ENCODE peak calls at places on chromosomes 16 and 17, in six cellular contexts. One of them, this sample, is unnamed.

GRCh38 chr17:10073905-10074304 is 124.5 kb downstream of the GAS7 start:
- DNase-seq in left ventricle myocardium inferior: peak
- DNase-seq in sigmoid colon: peak
- DNase-seq in cardiac muscle cell: no peak
- DNase-seq in body of pancreas: no peak
- DNase-seq in aorta: no peak
- DNase-seq in this sample: no peak

GRCh38 chr17:39178516-39178915 is 12.6 kb upstream of the ARL5C start:
- DNase-seq in sigmoid colon: no peak
- DNase-seq in body of pancreas: no peak
- DNase-seq in cardiac muscle cell: no peak
- DNase-seq in left ventricle myocardium inferior: no peak
- DNase-seq in aorta: no peak
- DNase-seq in this sample: no peak

GRCh38 chr16:48950184-48950583 is 331.5 kb downstream of the CBLN1 start:
- DNase-seq in left ventricle myocardium inferior: no peak
- DNase-seq in sigmoid colon: no peak
- DNase-seq in aorta: no peak
- DNase-seq in body of pancreas: no peak
- DNase-seq in cardiac muscle cell: no peak
- DNase-seq in this sample: no peak

GRCh38 chr17:3754458-3755334 is 31.0 kb downstream of the HASPIN start:
- DNase-seq in left ventricle myocardium inferior: no peak
- DNase-seq in cardiac muscle cell: peak
- DNase-seq in sigmoid colon: no peak
- DNase-seq in body of pancreas: peak
- DNase-seq in aorta: no peak
- DNase-seq in this sample: no peak

GRCh38 chr16:22373662-22374310 is 633 bp downstream of the CDR2 start:
- DNase-seq in left ventricle myocardium inferior: peak
- DNase-seq in sigmoid colon: peak
- DNase-seq in aorta: peak
- DNase-seq in body of pancreas: peak
- DNase-seq in cardiac muscle cell: peak
- DNase-seq in this sample: peak

GRCh38 chr16:31471875-31472558 is at the start of gene TGFB1I1:
- DNase-seq in aorta: peak
- DNase-seq in cardiac muscle cell: peak
- DNase-seq in left ventricle myocardium inferior: peak
- DNase-seq in body of pancreas: no peak
- DNase-seq in sigmoid colon: peak
- DNase-seq in this sample: peak

GRCh38 chr16:29784901-29785500 is 5.5 kb upstream of the KIF22 start:
- DNase-seq in sigmoid colon: peak
- DNase-seq in body of pancreas: peak
- DNase-seq in cardiac muscle cell: peak
- DNase-seq in left ventricle myocardium inferior: peak
- DNase-seq in aorta: peak
- DNase-seq in this sample: peak

GRCh38 chr16:67968440-67969285 is at the start of gene SLC12A4:
- DNase-seq in body of pancreas: peak
- DNase-seq in aorta: peak
- DNase-seq in sigmoid colon: peak
- DNase-seq in cardiac muscle cell: peak
- DNase-seq in left ventricle myocardium inferior: peak
- DNase-seq in this sample: peak

GRCh38 chr16:85910854-85911247 is 11.9 kb downstream of the IRF8 start:
- DNase-seq in body of pancreas: no peak
- DNase-seq in sigmoid colon: no peak
- DNase-seq in aorta: no peak
- DNase-seq in cardiac muscle cell: no peak
- DNase-seq in left ventricle myocardium inferior: no peak
- DNase-seq in this sample: no peak

GRCh38 chr16:59878479-59878878 is 1144.4 kb upstream of the GOT2 start:
- DNase-seq in cardiac muscle cell: peak
- DNase-seq in sigmoid colon: no peak
- DNase-seq in aorta: no peak
- DNase-seq in left ventricle myocardium inferior: no peak
- DNase-seq in body of pancreas: no peak
- DNase-seq in this sample: no peak

GRCh38 chr17:45775576-45776011 is 8.5 kb upstream of the CRHR1 start:
- DNase-seq in left ventricle myocardium inferior: peak
- DNase-seq in cardiac muscle cell: no peak
- DNase-seq in sigmoid colon: peak
- DNase-seq in body of pancreas: peak
- DNase-seq in aorta: peak
- DNase-seq in this sample: peak

GRCh38 chr17:353213-353837 is 718 bp upstream of the RPH3AL start:
- DNase-seq in aorta: no peak
- DNase-seq in cardiac muscle cell: no peak
- DNase-seq in sigmoid colon: no peak
- DNase-seq in left ventricle myocardium inferior: no peak
- DNase-seq in body of pancreas: no peak
- DNase-seq in this sample: no peak
- H3K27ac ChIP-seq in aorta: no peak
- H3K27ac ChIP-seq in cardiac muscle cell: peak
- H3K27ac ChIP-seq in sigmoid colon: peak
- H3K27ac ChIP-seq in left ventricle myocardium inferior: peak
- H3K27ac ChIP-seq in body of pancreas: peak
- H3K27ac ChIP-seq in this sample: peak

GRCh38 chr17:48960834-48961515 is 7.4 kb downstream of the GIP start:
- DNase-seq in sigmoid colon: no peak
- DNase-seq in aorta: no peak
- DNase-seq in left ventricle myocardium inferior: no peak
- DNase-seq in cardiac muscle cell: no peak
- DNase-seq in body of pancreas: no peak
- DNase-seq in this sample: no peak
- H3K27ac ChIP-seq in sigmoid colon: no peak
- H3K27ac ChIP-seq in aorta: no peak
- H3K27ac ChIP-seq in left ventricle myocardium inferior: no peak
- H3K27ac ChIP-seq in cardiac muscle cell: peak
- H3K27ac ChIP-seq in body of pancreas: no peak
- H3K27ac ChIP-seq in this sample: no peak

GRCh38 chr17:59361386-59361785 is 29.9 kb downstream of the YPEL2 start:
- DNase-seq in body of pancreas: no peak
- DNase-seq in cardiac muscle cell: no peak
- DNase-seq in sigmoid colon: no peak
- DNase-seq in aorta: no peak
- DNase-seq in left ventricle myocardium inferior: no peak
- DNase-seq in this sample: no peak
- H3K27ac ChIP-seq in body of pancreas: peak
- H3K27ac ChIP-seq in cardiac muscle cell: peak
- H3K27ac ChIP-seq in sigmoid colon: peak
- H3K27ac ChIP-seq in aorta: peak
- H3K27ac ChIP-seq in left ventricle myocardium inferior: peak
- H3K27ac ChIP-seq in this sample: peak

GRCh38 chr16:9055661-9056060 is 35.8 kb upstream of the HAPSTR1 start:
- DNase-seq in sigmoid colon: no peak
- DNase-seq in left ventricle myocardium inferior: no peak
- DNase-seq in body of pancreas: no peak
- DNase-seq in aorta: no peak
- DNase-seq in cardiac muscle cell: no peak
- DNase-seq in this sample: no peak
- H3K27ac ChIP-seq in sigmoid colon: no peak
- H3K27ac ChIP-seq in left ventricle myocardium inferior: no peak
- H3K27ac ChIP-seq in body of pancreas: no peak
- H3K27ac ChIP-seq in aorta: no peak
- H3K27ac ChIP-seq in cardiac muscle cell: no peak
- H3K27ac ChIP-seq in this sample: no peak

GRCh38 chr16:66895697-66895995 is 15.3 kb downstream of the PDP2 start:
- DNase-seq in body of pancreas: no peak
- DNase-seq in aorta: no peak
- DNase-seq in left ventricle myocardium inferior: no peak
- DNase-seq in cardiac muscle cell: no peak
- DNase-seq in sigmoid colon: no peak
- DNase-seq in this sample: no peak
- H3K27ac ChIP-seq in body of pancreas: no peak
- H3K27ac ChIP-seq in aorta: no peak
- H3K27ac ChIP-seq in left ventricle myocardium inferior: no peak
- H3K27ac ChIP-seq in cardiac muscle cell: peak
- H3K27ac ChIP-seq in sigmoid colon: no peak
- H3K27ac ChIP-seq in this sample: no peak

GRCh38 chr17:79952265-79952877 is 83.3 kb downstream of the TBC1D16 start:
- DNase-seq in cardiac muscle cell: no peak
- DNase-seq in sigmoid colon: peak
- DNase-seq in aorta: no peak
- DNase-seq in left ventricle myocardium inferior: peak
- DNase-seq in body of pancreas: peak
- DNase-seq in this sample: peak
- H3K27ac ChIP-seq in cardiac muscle cell: peak
- H3K27ac ChIP-seq in sigmoid colon: no peak
- H3K27ac ChIP-seq in aorta: no peak
- H3K27ac ChIP-seq in left ventricle myocardium inferior: peak
- H3K27ac ChIP-seq in body of pancreas: peak
- H3K27ac ChIP-seq in this sample: peak

GRCh38 chr17:36524428-36524876 is 10.2 kb downstream of the MYO19 start:
- DNase-seq in left ventricle myocardium inferior: no peak
- DNase-seq in aorta: no peak
- DNase-seq in body of pancreas: no peak
- DNase-seq in cardiac muscle cell: no peak
- DNase-seq in sigmoid colon: no peak
- DNase-seq in this sample: no peak
- H3K27ac ChIP-seq in left ventricle myocardium inferior: no peak
- H3K27ac ChIP-seq in aorta: no peak
- H3K27ac ChIP-seq in body of pancreas: no peak
- H3K27ac ChIP-seq in cardiac muscle cell: no peak
- H3K27ac ChIP-seq in sigmoid colon: no peak
- H3K27ac ChIP-seq in this sample: no peak

DNA sequence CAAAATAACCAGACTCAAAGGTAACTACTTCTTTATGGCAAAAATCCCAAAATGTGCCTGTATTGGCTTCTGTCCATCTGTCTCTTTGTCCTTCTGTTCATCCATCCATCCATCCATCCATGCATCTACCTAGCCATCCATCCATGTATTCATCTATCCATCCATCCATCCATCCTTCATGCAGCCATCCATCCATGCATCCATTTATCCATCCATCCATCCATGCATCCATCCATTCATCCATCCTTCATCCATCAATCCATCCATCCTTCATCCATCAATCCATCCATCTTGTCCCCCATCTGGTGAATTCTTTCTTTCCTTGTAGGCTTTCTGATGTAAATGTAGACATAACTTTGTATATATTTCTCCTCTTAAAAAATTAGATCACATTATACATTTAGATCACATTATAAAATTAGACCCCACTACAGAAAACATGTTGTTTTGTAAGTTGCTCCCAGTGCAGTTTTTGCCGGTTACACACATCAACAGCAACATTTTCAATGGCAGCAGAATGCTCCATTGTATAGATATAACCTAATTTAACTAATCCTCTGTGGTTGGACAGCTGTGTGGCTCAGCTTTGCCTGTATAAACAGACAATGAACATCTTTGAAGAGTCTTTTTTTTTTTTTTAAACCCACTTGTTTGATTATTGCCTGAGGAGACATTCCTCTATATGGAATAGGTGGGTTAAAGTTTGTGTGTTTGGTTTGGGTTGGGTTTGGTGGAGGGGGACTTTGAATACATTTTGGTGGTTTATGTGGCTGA is 72.0 kb downstream of the MSI2 start:
- DNase-seq in aorta: no peak
- DNase-seq in left ventricle myocardium inferior: no peak
- DNase-seq in body of pancreas: no peak
- DNase-seq in sigmoid colon: no peak
- DNase-seq in cardiac muscle cell: no peak
- DNase-seq in this sample: no peak
- H3K27ac ChIP-seq in aorta: no peak
- H3K27ac ChIP-seq in left ventricle myocardium inferior: peak
- H3K27ac ChIP-seq in body of pancreas: no peak
- H3K27ac ChIP-seq in sigmoid colon: no peak
- H3K27ac ChIP-seq in cardiac muscle cell: no peak
- H3K27ac ChIP-seq in this sample: no peak